ENCODE peak calls at places on chromosomes 11 and 22, in five cellular contexts. R is neuronal stem cell, P is trophoblast cell, B is SK-N-SH, N is H9. E is an unnamed sample.

GRCh38 chr11:119204066-119204465 is 2.1 kb upstream of the CBL start:
- DNase-seq in R (no peak), B (no peak), N (no peak), P (peak), E (no peak)

GRCh38 chr11:38543311-38543710 is 1945.3 kb upstream of the RAG2 start:
- DNase-seq in N (no peak), P (no peak), B (no peak), R (no peak), E (no peak)

GRCh38 chr11:62069961-62070919 is 53.6 kb upstream of the INCENP start:
- DNase-seq in P (peak), R (no peak), N (no peak), B (no peak), E (no peak)

GRCh38 chr11:63671322-63672155 is at the start of gene ATL3:
- DNase-seq in P (peak), B (peak), N (peak), R (peak), E (peak)

GRCh38 chr11:44444770-44445321 is 120.6 kb upstream of the CD82 start:
- DNase-seq in B (no peak), P (no peak), N (no peak), R (no peak), E (no peak)

GRCh38 chr11:64382586-64382985 is 23.6 kb downstream of the RPS6KA4 start:
- DNase-seq in B (no peak), N (no peak), P (no peak), R (no peak), E (no peak)

GRCh38 chr11:115222218-115222862 is 281.9 kb downstream of the CADM1 start:
- DNase-seq in P (peak), N (no peak), B (no peak), R (no peak), E (no peak)

GRCh38 chr11:122139595-122139866 is 23.5 kb upstream of the BLID start:
- DNase-seq in N (no peak), B (no peak), P (no peak), R (no peak), E (peak)

GRCh38 chr22:31241200-31241599 is 29.1 kb downstream of the LIMK2 start:
- DNase-seq in R (no peak), N (no peak), B (no peak), P (no peak), E (peak)

GRCh38 chr11:113408206-113408605 is 20.6 kb downstream of the ANKK1 start:
- DNase-seq in B (no peak), N (no peak), P (no peak), R (no peak), E (no peak)

GRCh38 chr11:113404859-113405430 is 17.4 kb downstream of the ANKK1 start:
- DNase-seq in P (no peak), N (no peak), B (no peak), R (no peak), E (no peak)

GRCh38 chr11:113410414-113411135 is 23.0 kb downstream of the ANKK1 start:
- DNase-seq in R (no peak), B (no peak), P (no peak), N (no peak), E (no peak)

GRCh38 chr11:113408887-113409286 is 21.3 kb downstream of the ANKK1 start:
- DNase-seq in B (no peak), P (no peak), N (no peak), R (no peak), E (no peak)

GRCh38 chr11:113407163-113407562 is 19.6 kb downstream of the ANKK1 start:
- DNase-seq in P (no peak), R (no peak), B (no peak), N (no peak), E (no peak)
- H3K4me2 ChIP-seq in P (no peak), R (no peak), B (no peak), N (no peak), E (no peak)

GRCh38 chr11:128517457-128518230 is 69.7 kb downstream of the ETS1 start:
- DNase-seq in P (no peak), B (no peak), N (no peak), R (no peak), E (no peak)
- H3K4me2 ChIP-seq in P (peak), B (peak), N (no peak), R (no peak), E (peak)

DNA sequence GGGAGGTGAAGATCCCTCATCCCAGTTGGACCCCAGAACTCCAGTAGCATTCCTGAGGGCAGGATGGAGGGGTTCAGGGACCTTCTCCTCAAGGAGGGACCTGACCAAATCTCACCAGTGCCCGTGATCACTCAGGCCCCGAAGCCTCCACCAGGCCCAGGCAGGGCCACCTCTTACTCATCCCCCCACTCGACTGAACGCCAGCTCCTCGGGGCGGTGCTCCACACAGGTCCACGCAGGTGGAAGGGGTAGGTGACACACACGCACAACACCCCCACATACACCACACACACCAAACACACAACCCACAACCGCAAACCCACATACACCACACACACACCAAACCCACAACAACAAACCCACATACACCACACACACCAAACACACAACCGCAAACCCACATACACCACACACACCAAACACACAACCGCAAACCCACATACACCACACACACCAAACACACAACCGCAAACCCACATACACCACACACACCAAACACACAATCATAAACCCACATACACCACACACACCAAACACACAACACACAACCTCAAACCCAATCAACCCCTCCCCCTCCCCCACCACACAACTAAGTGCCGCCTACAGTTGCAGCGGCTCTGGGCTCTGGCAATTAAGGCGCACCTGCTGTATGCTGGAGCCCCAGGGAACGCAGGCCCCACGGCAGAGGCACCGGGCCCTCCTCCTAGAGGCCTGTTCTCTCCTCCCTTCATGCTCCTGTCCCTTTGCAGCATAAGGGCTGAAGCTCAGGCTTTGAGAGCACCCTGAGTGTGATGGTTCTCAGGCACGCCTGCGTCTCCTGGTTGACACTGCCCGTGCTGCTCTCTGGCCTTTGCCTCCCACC is 1318.1 kb downstream of the TBC1D22A start:
- DNase-seq in B (no peak), N (no peak), P (no peak), R (no peak), E (no peak)
- H3K4me2 ChIP-seq in B (no peak), N (no peak), P (no peak), R (no peak), E (no peak)

DNA sequence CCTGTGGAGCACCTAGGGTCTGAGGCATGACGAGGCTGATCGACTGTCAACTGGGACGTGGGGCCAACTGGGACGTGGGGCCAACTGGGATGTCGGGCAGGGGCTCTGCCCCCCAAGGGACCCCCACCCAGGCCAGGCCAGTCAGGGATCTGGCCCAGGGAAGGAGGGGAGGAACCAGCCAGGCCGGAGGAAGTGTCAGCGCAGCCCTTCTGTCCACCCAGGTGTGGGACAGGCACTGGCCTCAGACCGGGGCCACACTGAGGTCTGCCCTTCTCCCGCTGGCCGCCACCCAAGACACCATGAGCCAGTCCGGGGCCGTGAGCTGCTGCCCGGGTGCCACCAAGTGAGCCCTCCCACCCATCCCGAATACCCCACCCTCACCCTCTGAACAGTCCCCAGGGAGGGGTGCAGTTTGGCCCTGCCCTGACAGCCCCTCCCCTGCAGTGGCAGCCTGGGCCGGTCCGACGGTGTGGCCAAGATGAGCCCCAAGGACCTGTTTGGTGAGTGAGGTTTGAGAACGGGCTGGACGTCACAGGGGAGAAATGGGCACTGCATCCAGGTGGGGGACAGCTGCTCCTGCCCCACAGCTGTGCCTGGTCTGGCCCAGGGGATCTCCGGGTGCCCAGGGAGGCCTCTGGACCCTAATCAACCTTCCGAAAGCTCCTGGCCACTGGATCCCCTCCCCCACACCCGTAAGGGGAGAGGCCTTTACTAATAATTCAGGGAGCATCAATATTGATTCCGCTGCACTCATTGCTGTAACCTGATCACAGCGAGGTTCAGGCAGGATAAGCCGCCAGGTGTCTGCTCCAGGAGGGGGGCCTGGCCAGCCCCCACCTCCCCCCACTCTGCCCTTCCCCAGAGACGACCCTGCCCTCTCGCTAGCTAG is 3.3 kb downstream of the EPS8L2 start:
- DNase-seq in R (no peak), P (no peak), N (no peak), B (peak), E (no peak)
- H3K4me2 ChIP-seq in R (no peak), P (no peak), N (no peak), B (no peak), E (no peak)

GRCh38 chr11:134019500-134019899 is 49.4 kb upstream of the JAM3 start:
- DNase-seq in R (no peak), N (no peak), P (no peak), B (no peak), E (no peak)

GRCh38 chr11:134017773-134018430 is 51.0 kb upstream of the JAM3 start:
- DNase-seq in N (no peak), R (no peak), B (no peak), P (no peak), E (no peak)

GRCh38 chr11:134014502-134014901 is 54.4 kb upstream of the JAM3 start:
- DNase-seq in B (peak), N (peak), R (no peak), P (no peak), E (no peak)

GRCh38 chr11:134013518-134013917 is 55.4 kb upstream of the JAM3 start:
- DNase-seq in N (no peak), R (no peak), B (no peak), P (no peak), E (no peak)

DNA sequence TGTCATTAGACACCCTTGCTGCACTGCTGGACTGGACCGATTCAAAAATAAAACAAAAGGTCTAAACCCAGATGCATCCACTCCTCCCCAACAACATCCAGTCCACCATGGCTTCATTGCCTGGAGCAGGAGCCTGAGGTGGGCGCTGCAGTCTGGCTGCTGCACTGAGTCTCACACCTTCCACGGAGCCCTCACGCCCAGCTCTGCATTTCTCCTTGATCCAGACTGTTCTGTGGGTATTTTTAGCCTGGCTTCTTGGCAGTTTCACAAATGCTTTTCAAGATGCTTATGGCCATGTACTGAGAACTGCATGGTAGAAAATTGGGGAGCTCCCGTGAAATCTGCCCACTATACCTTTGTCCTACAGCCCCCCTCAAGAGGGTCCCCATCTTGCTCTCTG is 53.3 kb upstream of the JAM3 start:
- DNase-seq in B (no peak), N (no peak), P (no peak), R (no peak), E (no peak)
- H3K4me2 ChIP-seq in B (no peak), N (no peak), P (no peak), R (no peak), E (no peak)

GRCh38 chr22:39254789-39255298 is 10.1 kb upstream of the PDGFB start:
- DNase-seq in N (no peak), B (no peak), P (peak), R (no peak), E (peak)
- H3K4me2 ChIP-seq in N (no peak), B (peak), P (no peak), R (no peak), E (peak)

DNA sequence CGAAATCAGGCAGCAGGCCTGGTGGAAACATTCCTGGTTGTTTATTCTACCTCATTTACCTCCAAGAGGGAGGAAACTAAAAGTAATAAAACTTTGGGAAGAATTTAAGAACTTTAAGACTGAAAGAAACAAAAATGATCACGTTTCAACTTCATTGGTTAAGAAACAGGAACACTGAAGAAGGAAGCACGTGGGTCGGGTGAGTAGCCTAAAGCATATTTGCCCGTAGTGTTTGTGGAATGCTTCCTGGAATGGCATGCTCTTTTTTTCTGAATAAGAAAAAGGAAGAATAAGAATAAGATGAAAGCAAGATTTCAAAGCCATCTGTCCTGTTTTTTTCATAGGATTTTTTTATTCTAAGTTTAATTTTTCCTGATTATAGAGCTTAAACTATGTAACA is 83.1 kb downstream of the WNT11 start:
- DNase-seq in P (peak), R (no peak), B (no peak), N (no peak), E (no peak)
- H3K4me2 ChIP-seq in P (no peak), R (no peak), B (no peak), N (no peak), E (no peak)

GRCh38 chr11:12127206-12127898 is 17.0 kb downstream of the MICAL2 start:
- DNase-seq in B (no peak), N (no peak), P (peak), R (no peak), E (no peak)
- H3K4me2 ChIP-seq in B (no peak), N (no peak), P (no peak), R (no peak), E (peak)